ENCODE peak calls at places on chromosomes 13 and 19, in six cellular contexts. G is AG04450, V is WERI-Rb-1, I is thoracic aorta, J is heart right ventricle, Y is dorsolateral prefrontal cortex. F is an unnamed sample.
A peak's percentile ranks its signal among the peaks of the same experiment; 100 is the strongest.

GRCh38 chr19:31372245-31372781 is 23.1 kb upstream of the TSHZ3 start:
- DNase-seq in G (no peak), V (no peak), I (no peak), J (no peak), Y (no peak), F (peak; percentile 90)

GRCh38 chr19:54431255-54431838 is 16.1 kb downstream of the TTYH1 start:
- DNase-seq in G (no peak), V (no peak), I (no peak), J (no peak), Y (no peak), F (no peak)

GRCh38 chr13:46369506-46370268 is 17.4 kb downstream of the RUBCNL start:
- DNase-seq in G (peak; percentile 43), V (no peak), I (no peak), J (no peak), Y (no peak), F (no peak)

GRCh38 chr19:41937525-41937924 is 9.3 kb upstream of the ERFL start:
- DNase-seq in G (no peak), V (no peak), I (no peak), J (no peak), Y (no peak), F (no peak)

GRCh38 chr13:109180905-109181425 is 551.6 kb downstream of the MYO16 start:
- DNase-seq in G (peak; percentile 70), V (no peak), I (no peak), J (no peak), Y (no peak), F (no peak)

GRCh38 chr19:39160523-39160861 is 34.9 kb downstream of the PAK4 start:
- DNase-seq in G (peak; percentile 41), V (no peak), I (peak; percentile 30), J (peak; percentile 39), Y (no peak), F (no peak)

GRCh38 chr19:14563989-14564650 is 7.7 kb downstream of the NDUFB7 start:
- DNase-seq in G (no peak), V (peak; percentile 83), I (no peak), J (peak; percentile 55), Y (no peak), F (peak; percentile 70)

GRCh38 chr13:100156786-100157185 is 67.9 kb downstream of the PCCA start:
- DNase-seq in G (no peak), V (no peak), I (no peak), J (no peak), Y (no peak), F (no peak)

GRCh38 chr13:94415484-94415883 is 64.0 kb downstream of the DCT start:
- DNase-seq in G (no peak), V (peak; percentile 53), I (no peak), J (no peak), Y (no peak), F (no peak)

GRCh38 chr19:1290699-1291651 is 5.3 kb downstream of the EFNA2 start:
- DNase-seq in G (no peak), V (no peak), I (no peak), J (no peak), Y (no peak), F (no peak)

GRCh38 chr13:32731576-32731975 is 145.3 kb downstream of the PDS5B start:
- DNase-seq in G (no peak), V (no peak), I (no peak), J (no peak), Y (no peak), F (no peak)

GRCh38 chr19:42475366-42475765 is 32.6 kb upstream of the CXCL17 start:
- DNase-seq in G (no peak), V (no peak), I (no peak), J (no peak), Y (no peak), F (no peak)

GRCh38 chr13:65911546-65912193 is 1318.5 kb downstream of the PCDH9 start:
- DNase-seq in G (no peak), V (no peak), I (no peak), J (no peak), Y (no peak), F (no peak)

GRCh38 chr13:77176350-77176749 is 149.4 kb upstream of the FBXL3 start:
- DNase-seq in G (peak; percentile 42), V (no peak), I (no peak), J (no peak), Y (no peak), F (no peak)

GRCh38 chr19:33486936-33487793 is 34.4 kb downstream of the PEPD start:
- DNase-seq in G (no peak), V (no peak), I (no peak), J (no peak), Y (peak; percentile 45), F (no peak)

GRCh38 chr13:101917475-101917810 is 465.0 kb downstream of the ITGBL1 start:
- DNase-seq in G (no peak), V (peak; percentile 75), I (no peak), J (no peak), Y (peak; percentile 42), F (no peak)

GRCh38 chr13:98438246-98439135 is 138.4 kb downstream of the STK24 start:
- DNase-seq in G (no peak), V (no peak), I (no peak), J (no peak), Y (no peak), F (no peak)

GRCh38 chr13:98441056-98441676 is 135.7 kb downstream of the STK24 start:
- DNase-seq in G (no peak), V (no peak), I (no peak), J (no peak), Y (no peak), F (no peak)

GRCh38 chr13:98439896-98440295 is 137.0 kb downstream of the STK24 start:
- DNase-seq in G (no peak), V (no peak), I (no peak), J (no peak), Y (no peak), F (no peak)

GRCh38 chr13:98440390-98441055 is 136.4 kb downstream of the STK24 start:
- DNase-seq in G (no peak), V (no peak), I (no peak), J (no peak), Y (no peak), F (no peak)

GRCh38 chr13:98439136-98439828 is 137.6 kb downstream of the STK24 start:
- DNase-seq in G (no peak), V (no peak), I (no peak), J (no peak), Y (no peak), F (no peak)
- H3K4me3 ChIP-seq in G (no peak overlapping the region), V (no peak overlapping the region), I (no peak overlapping the region), J (no peak overlapping the region), Y (no peak overlapping the region), F (no peak overlapping the region)

DNA sequence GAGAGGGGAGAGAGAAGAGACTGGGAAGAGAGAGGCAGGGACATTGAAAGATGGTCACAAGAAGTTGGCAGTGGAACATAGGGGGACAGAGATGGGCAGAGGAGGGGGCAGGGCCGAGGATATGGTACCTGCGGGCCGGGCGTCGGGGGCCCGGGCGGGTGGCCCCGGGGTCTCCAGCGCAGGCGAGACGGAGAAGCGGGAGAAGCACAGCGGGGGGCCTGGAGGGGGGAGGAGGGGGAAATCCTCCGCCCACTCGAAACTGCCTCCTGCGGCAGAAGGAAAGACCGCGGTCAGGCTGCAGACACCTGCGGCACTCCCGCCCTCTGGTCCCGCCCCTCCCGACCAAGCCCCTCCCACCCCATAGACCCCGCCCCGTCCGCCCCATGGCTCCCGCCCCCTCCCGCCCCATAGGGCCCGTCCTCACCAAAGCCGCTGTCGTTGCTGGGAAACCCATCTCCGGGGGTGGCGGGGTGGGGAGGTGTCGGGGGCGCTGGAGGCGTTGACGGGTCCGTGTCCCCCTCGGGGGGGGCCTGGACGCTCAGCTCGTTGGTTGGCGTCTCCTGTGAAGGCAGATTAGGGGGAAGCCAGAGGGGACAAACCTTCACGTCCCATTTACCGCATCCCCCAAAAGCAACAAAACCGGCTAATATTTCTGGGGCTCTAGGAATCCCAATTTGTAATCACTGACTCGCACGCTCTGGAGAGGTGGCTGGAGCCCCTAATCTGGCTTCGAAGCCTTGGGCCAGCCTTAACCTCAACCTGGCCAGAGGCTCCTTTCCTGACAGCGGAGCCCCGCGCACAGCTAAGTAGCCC is 20.4 kb downstream of the LMTK3 start:
- DNase-seq in G (no peak), V (peak; percentile 70), I (no peak), J (no peak), Y (no peak), F (peak; percentile 45)
- H3K4me3 ChIP-seq in G (no peak overlapping the region), V (peak overlapping the region; percentile 41), I (no peak overlapping the region), J (no peak overlapping the region), Y (no peak overlapping the region), F (no peak overlapping the region)

GRCh38 chr13:83881917-83882625 is at the start of gene SLITRK1:
- DNase-seq in G (peak; percentile 42), V (peak; percentile 89), I (no peak), J (peak; percentile 35), Y (peak; percentile 82), F (peak; percentile 3)
- H3K4me3 ChIP-seq in G (peak within 1 kb of the TSS; percentile 50), V (peak within 1 kb of the TSS; percentile 71), I (peak within 1 kb of the TSS; percentile 66), J (no peak within 1 kb of the TSS), Y (peak within 1 kb of the TSS; percentile 68), F (no peak within 1 kb of the TSS)

DNA sequence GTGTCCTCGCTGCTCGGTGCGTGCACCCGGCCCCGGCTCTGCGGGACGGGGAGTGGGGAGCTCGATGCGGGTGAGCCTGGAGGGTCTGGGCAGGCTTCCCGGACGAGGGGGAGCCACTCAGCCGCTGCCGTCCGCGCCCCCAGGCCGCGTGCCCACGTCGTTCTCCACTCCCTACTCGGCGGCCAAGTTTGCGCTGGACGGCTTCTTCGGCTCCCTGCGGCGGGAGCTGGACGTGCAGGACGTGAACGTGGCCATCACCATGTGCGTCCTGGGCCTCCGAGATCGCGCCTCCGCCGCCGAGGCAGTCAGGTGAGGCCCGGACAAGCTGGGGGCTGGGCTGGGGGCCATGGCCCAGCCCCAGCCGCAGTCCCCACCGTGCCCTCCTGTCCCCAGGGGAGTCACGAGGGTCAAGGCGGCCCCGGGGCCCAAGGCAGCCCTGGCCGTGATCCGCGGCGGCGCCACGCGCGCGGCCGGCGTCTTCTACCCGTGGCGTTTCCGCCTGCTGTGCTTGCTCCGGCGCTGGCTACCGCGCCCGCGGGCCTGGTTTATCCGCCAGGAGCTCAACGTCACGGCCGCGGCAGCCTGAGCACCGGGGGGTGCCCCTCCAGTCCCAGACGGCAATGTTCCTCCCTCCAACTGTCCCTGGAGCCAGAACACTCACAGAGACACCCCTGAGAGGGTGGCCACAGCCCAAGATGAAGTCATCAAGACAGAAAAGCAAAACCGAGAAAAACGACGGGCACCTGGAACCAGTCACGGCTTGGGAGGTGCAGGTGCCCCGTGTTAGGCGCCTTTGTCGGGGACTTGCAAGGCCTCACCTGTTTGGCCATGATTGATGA is 2.5 kb upstream of the RPL36 start:
- DNase-seq in G (no peak), V (no peak), I (no peak), J (peak; percentile 19), Y (no peak), F (no peak)
- H3K4me3 ChIP-seq in G (peak overlapping the region; percentile 64), V (no peak overlapping the region), I (peak overlapping the region; percentile 76), J (peak overlapping the region; percentile 64), Y (peak overlapping the region; percentile 52), F (peak overlapping the region; percentile 54)

GRCh38 chr13:75870397-75870801 is 234.3 kb downstream of the LMO7 start:
- DNase-seq in G (no peak), V (no peak), I (no peak), J (no peak), Y (no peak), F (no peak)
- H3K4me3 ChIP-seq in G (peak overlapping the region; percentile 47), V (no peak overlapping the region), I (peak overlapping the region; percentile 77), J (peak overlapping the region; percentile 46), Y (peak overlapping the region; percentile 46), F (no peak overlapping the region)